ENCODE peak calls at places on chromosomes 7 and 10, in four cellular contexts. One of them, this sample, is unnamed.

GRCh38 chr10:112271982-112272381 is 11.2 kb upstream of the TECTB start:
- DNase-seq in adrenal gland: no peak
- DNase-seq in activated CD8-positive, alpha-beta memory T cell treated with anti-CD3 and anti-CD28 coated beads, Interleukin-2, amount 10 ng/mL, durations not matched to agents 7 days and 5 days: no peak
- DNase-seq in cerebellar cortex: no peak
- DNase-seq in this sample: no peak

GRCh38 chr10:86074294-86074693 is 292.3 kb downstream of the GRID1 start:
- DNase-seq in adrenal gland: no peak
- DNase-seq in activated CD8-positive, alpha-beta memory T cell treated with anti-CD3 and anti-CD28 coated beads, Interleukin-2, amount 10 ng/mL, durations not matched to agents 7 days and 5 days: peak
- DNase-seq in cerebellar cortex: no peak
- DNase-seq in this sample: no peak

GRCh38 chr10:102342462-102342861 is 53.0 kb upstream of the NFKB2 start:
- DNase-seq in adrenal gland: no peak
- DNase-seq in activated CD8-positive, alpha-beta memory T cell treated with anti-CD3 and anti-CD28 coated beads, Interleukin-2, amount 10 ng/mL, durations not matched to agents 7 days and 5 days: no peak
- DNase-seq in cerebellar cortex: no peak
- DNase-seq in this sample: no peak

GRCh38 chr10:73584737-73585136 is 6.4 kb downstream of the USP54 start:
- DNase-seq in adrenal gland: no peak
- DNase-seq in activated CD8-positive, alpha-beta memory T cell treated with anti-CD3 and anti-CD28 coated beads, Interleukin-2, amount 10 ng/mL, durations not matched to agents 7 days and 5 days: no peak
- DNase-seq in cerebellar cortex: no peak
- DNase-seq in this sample: no peak

GRCh38 chr10:45154481-45154880 is 153.8 kb downstream of the ZNF22 start:
- DNase-seq in adrenal gland: no peak
- DNase-seq in activated CD8-positive, alpha-beta memory T cell treated with anti-CD3 and anti-CD28 coated beads, Interleukin-2, amount 10 ng/mL, durations not matched to agents 7 days and 5 days: no peak
- DNase-seq in cerebellar cortex: no peak
- DNase-seq in this sample: no peak

GRCh38 chr7:92768501-92769360 is 67.6 kb downstream of the CDK6 start:
- DNase-seq in adrenal gland: no peak
- DNase-seq in activated CD8-positive, alpha-beta memory T cell treated with anti-CD3 and anti-CD28 coated beads, Interleukin-2, amount 10 ng/mL, durations not matched to agents 7 days and 5 days: peak
- DNase-seq in cerebellar cortex: peak
- DNase-seq in this sample: no peak

GRCh38 chr7:70788276-70788675 is 343.7 kb upstream of the GALNT17 start:
- DNase-seq in adrenal gland: no peak
- DNase-seq in activated CD8-positive, alpha-beta memory T cell treated with anti-CD3 and anti-CD28 coated beads, Interleukin-2, amount 10 ng/mL, durations not matched to agents 7 days and 5 days: no peak
- DNase-seq in cerebellar cortex: no peak
- DNase-seq in this sample: no peak

GRCh38 chr10:69438531-69439349 is 12.5 kb upstream of the TSPAN15 start:
- DNase-seq in adrenal gland: no peak
- DNase-seq in activated CD8-positive, alpha-beta memory T cell treated with anti-CD3 and anti-CD28 coated beads, Interleukin-2, amount 10 ng/mL, durations not matched to agents 7 days and 5 days: no peak
- DNase-seq in cerebellar cortex: peak
- DNase-seq in this sample: no peak

GRCh38 chr7:114468844-114469243 is 54.2 kb downstream of the FOXP2 start:
- DNase-seq in adrenal gland: no peak
- DNase-seq in activated CD8-positive, alpha-beta memory T cell treated with anti-CD3 and anti-CD28 coated beads, Interleukin-2, amount 10 ng/mL, durations not matched to agents 7 days and 5 days: no peak
- DNase-seq in cerebellar cortex: no peak
- DNase-seq in this sample: no peak

GRCh38 chr10:96271017-96271815 is at the start of gene BLNK:
- DNase-seq in adrenal gland: peak
- DNase-seq in activated CD8-positive, alpha-beta memory T cell treated with anti-CD3 and anti-CD28 coated beads, Interleukin-2, amount 10 ng/mL, durations not matched to agents 7 days and 5 days: no peak
- DNase-seq in cerebellar cortex: no peak
- DNase-seq in this sample: no peak

GRCh38 chr7:123241809-123242208 is 42.0 kb upstream of the SLC13A1 start:
- DNase-seq in adrenal gland: no peak
- DNase-seq in activated CD8-positive, alpha-beta memory T cell treated with anti-CD3 and anti-CD28 coated beads, Interleukin-2, amount 10 ng/mL, durations not matched to agents 7 days and 5 days: no peak
- DNase-seq in cerebellar cortex: no peak
- DNase-seq in this sample: no peak

GRCh38 chr10:24193330-24193729 is 15.6 kb upstream of the KIAA1217 start:
- DNase-seq in adrenal gland: no peak
- DNase-seq in activated CD8-positive, alpha-beta memory T cell treated with anti-CD3 and anti-CD28 coated beads, Interleukin-2, amount 10 ng/mL, durations not matched to agents 7 days and 5 days: no peak
- DNase-seq in cerebellar cortex: no peak
- DNase-seq in this sample: no peak